ENCODE peak calls at places on chromosomes 11 and 22, in ten cellular contexts. D is prostate gland, S is fibroblast of the aortic adventitia, W is fibroblast of lung, X is cardiac fibroblast, T is psoas muscle, G is lower lobe of right lung, C is adrenal gland, R is ovary, U is osteocyte. I is an unnamed sample.

GRCh38 chr22:41699264-41700104 is at the start of gene MEI1:
- DNase-seq in D (peak), S (peak), W (peak), X (peak), T (peak), G (peak), C (peak), R (peak), U (no peak), I (peak)

GRCh38 chr11:88534185-88534584 is 196.6 kb upstream of the CTSC start:
- DNase-seq in D (no peak), S (no peak), W (no peak), X (no peak), T (no peak), G (no peak), C (no peak), R (no peak), U (no peak), I (no peak)

GRCh38 chr11:86692317-86692716 is 19.9 kb upstream of the ME3 start:
- DNase-seq in D (no peak), S (peak), W (peak), X (no peak), T (no peak), G (no peak), C (no peak), R (no peak), U (no peak), I (no peak)

GRCh38 chr11:75301602-75302345 is 49.7 kb downstream of the ARRB1 start:
- DNase-seq in D (peak), S (no peak), W (no peak), X (no peak), T (peak), G (no peak), C (no peak), R (no peak), U (no peak), I (peak)

GRCh38 chr11:71120346-71120963 is 131.9 kb downstream of the SHANK2 start:
- DNase-seq in D (peak), S (peak), W (no peak), X (peak), T (no peak), G (peak), C (no peak), R (no peak), U (no peak), I (peak)

GRCh38 chr11:64250875-64251721 is at the start of gene PLCB3:
- DNase-seq in D (peak), S (no peak), W (peak), X (peak), T (peak), G (peak), C (peak), R (peak), U (no peak), I (peak)

GRCh38 chr11:120719348-120719747 is 207.8 kb downstream of the GRIK4 start:
- DNase-seq in D (no peak), S (no peak), W (no peak), X (no peak), T (no peak), G (no peak), C (peak), R (no peak), U (no peak), I (no peak)

GRCh38 chr11:27200779-27201453 is 160.3 kb downstream of the BBOX1 start:
- DNase-seq in D (no peak), S (no peak), W (no peak), X (no peak), T (no peak), G (no peak), C (no peak), R (no peak), U (no peak), I (no peak)

GRCh38 chr11:129815596-129816461 is at the start of gene TMEM45B:
- DNase-seq in D (no peak), S (no peak), W (no peak), X (no peak), T (no peak), G (peak), C (no peak), R (no peak), U (no peak), I (peak)

GRCh38 chr22:39350803-39351688 is 1.3 kb downstream of the SYNGR1 start:
- DNase-seq in D (no peak), S (no peak), W (no peak), X (no peak), T (no peak), G (no peak), C (no peak), R (no peak), U (no peak), I (no peak)

GRCh38 chr11:20087118-20087521 is 73.2 kb downstream of the DBX1 start:
- DNase-seq in D (no peak), S (peak), W (peak), X (no peak), T (no peak), G (no peak), C (no peak), R (no peak), U (no peak), I (no peak)

GRCh38 chr11:19642185-19642591 is 70.4 kb upstream of the NAV2 start:
- DNase-seq in D (peak), S (peak), W (no peak), X (no peak), T (peak), G (no peak), C (no peak), R (no peak), U (no peak), I (no peak)

GRCh38 chr11:40445391-40445790 is 1014.1 kb downstream of the LRRC4C start:
- DNase-seq in D (no peak), S (no peak), W (peak), X (no peak), T (no peak), G (no peak), C (no peak), R (no peak), U (no peak), I (no peak)

GRCh38 chr22:19107730-19108074 is 14.5 kb downstream of the DGCR2 start:
- DNase-seq in D (no peak), S (peak), W (no peak), X (no peak), T (no peak), G (no peak), C (no peak), R (no peak), U (no peak), I (no peak)

GRCh38 chr22:40348025-40348658 is 1.8 kb downstream of the ADSL start:
- DNase-seq in D (peak), S (peak), W (peak), X (peak), T (peak), G (no peak), C (peak), R (peak), U (no peak), I (peak)

GRCh38 chr11:69513663-69514062 is 32.2 kb downstream of the LINC01488 start:
- DNase-seq in D (no peak), S (no peak), W (no peak), X (no peak), T (no peak), G (peak), C (no peak), R (no peak), U (no peak), I (no peak)

GRCh38 chr11:69879734-69880005 is 60.5 kb upstream of the FGF3 start:
- DNase-seq in D (no peak), S (no peak), W (no peak), X (no peak), T (no peak), G (peak), C (no peak), R (no peak), U (no peak), I (no peak)

GRCh38 chr11:57406337-57406904 is 16.0 kb upstream of the PRG2 start:
- DNase-seq in D (no peak), S (peak), W (peak), X (peak), T (no peak), G (no peak), C (no peak), R (no peak), U (no peak), I (no peak)

GRCh38 chr11:1948389-1948788 is 1.3 kb downstream of the MRPL23 start:
- DNase-seq in D (no peak), S (no peak), W (no peak), X (no peak), T (peak), G (peak), C (no peak), R (no peak), U (no peak), I (no peak)

GRCh38 chr22:46023558-46023981 is 46.6 kb upstream of the WNT7B start:
- DNase-seq in D (no peak), S (no peak), W (peak), X (peak), T (no peak), G (peak), C (no peak), R (peak), U (no peak), I (no peak)

GRCh38 chr22:24060375-24060788 is 49.3 kb downstream of the CABIN1 start:
- DNase-seq in D (peak), S (peak), W (peak), X (peak), T (no peak), G (no peak), C (peak), R (no peak), U (no peak), I (peak)

GRCh38 chr11:72224587-72225410 is at the start of gene INPPL1:
- DNase-seq in D (peak), S (no peak), W (peak), X (peak), T (peak), G (peak), C (peak), R (peak), U (peak), I (peak)

GRCh38 chr11:69320326-69320725 is 26.4 kb downstream of the MYEOV start:
- DNase-seq in D (no peak), S (no peak), W (no peak), X (no peak), T (no peak), G (no peak), C (no peak), R (no peak), U (no peak), I (no peak)

GRCh38 chr11:76823481-76824028 is 37.2 kb upstream of the ACER3 start:
- DNase-seq in D (no peak), S (peak), W (peak), X (peak), T (peak), G (no peak), C (no peak), R (no peak), U (peak), I (no peak)

GRCh38 chr11:9565822-9566560 is 7.5 kb upstream of the WEE1 start:
- DNase-seq in D (peak), S (peak), W (peak), X (peak), T (no peak), G (no peak), C (peak), R (peak), U (no peak), I (peak)

GRCh38 chr11:112693781-112694180 is 267.4 kb upstream of the NCAM1 start:
- DNase-seq in D (no peak), S (no peak), W (no peak), X (no peak), T (no peak), G (no peak), C (no peak), R (no peak), U (no peak), I (no peak)

GRCh38 chr11:73376168-73376802 is at the start of gene RELT:
- DNase-seq in D (peak), S (peak), W (peak), X (peak), T (peak), G (peak), C (peak), R (peak), U (peak), I (peak)

GRCh38 chr11:73230931-73231330 is 12.8 kb downstream of the P2RY2 start:
- DNase-seq in D (no peak), S (no peak), W (no peak), X (no peak), T (peak), G (no peak), C (no peak), R (no peak), U (no peak), I (no peak)

GRCh38 chr11:637333-637592 is 194 bp downstream of the DRD4 start:
- DNase-seq in D (no peak), S (no peak), W (no peak), X (no peak), T (peak), G (no peak), C (no peak), R (no peak), U (no peak), I (no peak)

GRCh38 chr11:638616-639323 is 1.7 kb downstream of the DRD4 start:
- DNase-seq in D (no peak), S (no peak), W (peak), X (no peak), T (no peak), G (no peak), C (no peak), R (no peak), U (no peak), I (no peak)

GRCh38 chr11:639324-639977 is 2.4 kb downstream of the DRD4 start:
- DNase-seq in D (no peak), S (no peak), W (no peak), X (no peak), T (no peak), G (no peak), C (no peak), R (no peak), U (no peak), I (no peak)

GRCh38 chr11:636511-637332 is at the start of gene DRD4:
- DNase-seq in D (no peak), S (peak), W (no peak), X (peak), T (peak), G (no peak), C (no peak), R (no peak), U (no peak), I (no peak)

GRCh38 chr11:637593-638507 is 781 bp downstream of the DRD4 start:
- DNase-seq in D (no peak), S (no peak), W (no peak), X (no peak), T (peak), G (no peak), C (no peak), R (peak), U (no peak), I (no peak)
- TF ChIP-seq CTCF in D (no peak), S (no peak), W (no peak), X (no peak), T (no peak), G (no peak), C (no peak), R (no peak), U (no peak), I (no peak)

GRCh38 chr22:22099833-22100812 is 117.5 kb upstream of the TOP3B start:
- DNase-seq in D (no peak), S (peak), W (no peak), X (peak), T (no peak), G (no peak), C (no peak), R (no peak), U (no peak), I (no peak)
- TF ChIP-seq CTCF in D (no peak), S (peak), W (peak), X (peak), T (no peak), G (no peak), C (no peak), R (no peak), U (peak), I (no peak)

GRCh38 chr22:31230871-31231621 is 18.9 kb downstream of the LIMK2 start:
- DNase-seq in D (peak), S (peak), W (peak), X (peak), T (peak), G (no peak), C (peak), R (peak), U (no peak), I (peak)
- TF ChIP-seq CTCF in D (peak), S (peak), W (peak), X (peak), T (peak), G (peak), C (peak), R (peak), U (peak), I (peak)

GRCh38 chr22:37030560-37031281 is 11.2 kb downstream of the MPST start:
- DNase-seq in D (no peak), S (no peak), W (no peak), X (no peak), T (no peak), G (no peak), C (no peak), R (no peak), U (no peak), I (no peak)
- TF ChIP-seq CTCF in D (no peak), S (no peak), W (no peak), X (no peak), T (no peak), G (no peak), C (no peak), R (no peak), U (peak), I (no peak)

GRCh38 chr22:27413702-27414101 is 387.9 kb downstream of the MN1 start:
- DNase-seq in D (no peak), S (no peak), W (no peak), X (no peak), T (no peak), G (no peak), C (no peak), R (no peak), U (no peak), I (no peak)

GRCh38 chr22:27420186-27420816 is 381.3 kb downstream of the MN1 start:
- DNase-seq in D (no peak), S (peak), W (peak), X (peak), T (no peak), G (no peak), C (no peak), R (no peak), U (no peak), I (no peak)

GRCh38 chr22:27419473-27419872 is 382.1 kb downstream of the MN1 start:
- DNase-seq in D (no peak), S (peak), W (peak), X (peak), T (no peak), G (no peak), C (no peak), R (no peak), U (no peak), I (no peak)

GRCh38 chr22:27418261-27418660 is 383.3 kb downstream of the MN1 start:
- DNase-seq in D (no peak), S (peak), W (no peak), X (no peak), T (no peak), G (no peak), C (no peak), R (no peak), U (no peak), I (no peak)

GRCh38 chr22:27416553-27417427 is 384.8 kb downstream of the MN1 start:
- DNase-seq in D (peak), S (peak), W (peak), X (peak), T (no peak), G (no peak), C (no peak), R (no peak), U (peak), I (peak)
- TF ChIP-seq CTCF in D (no peak), S (no peak), W (no peak), X (peak), T (no peak), G (no peak), C (no peak), R (no peak), U (peak), I (no peak)

GRCh38 chr11:37115963-37116362 is 517.9 kb upstream of the RAG2 start:
- DNase-seq in D (no peak), S (no peak), W (no peak), X (no peak), T (no peak), G (no peak), C (no peak), R (no peak), U (no peak), I (no peak)
- TF ChIP-seq CTCF in D (no peak), S (no peak), W (no peak), X (no peak), T (no peak), G (no peak), C (no peak), R (no peak), U (no peak), I (no peak)

GRCh38 chr11:90542092-90542491 is 319.2 kb upstream of the CHORDC1 start:
- DNase-seq in D (no peak), S (no peak), W (no peak), X (no peak), T (no peak), G (no peak), C (no peak), R (no peak), U (no peak), I (no peak)
- TF ChIP-seq CTCF in D (no peak), S (no peak), W (no peak), X (no peak), T (no peak), G (no peak), C (no peak), R (no peak), U (no peak), I (no peak)